ENCODE peak calls at places on chromosomes 5 and 9, in five cellular contexts. One of them, this sample, is unnamed. For H3K4me1, the result is how much of the 10 kb centered on the place peaks cover.

GRCh38 chr5:107486489-107486888 is 184.2 kb downstream of the EFNA5 start:
- DNase-seq in fibroblast of lung: peak
- DNase-seq in heart left ventricle: no peak
- DNase-seq in neural progenitor cell: no peak
- DNase-seq in cardiac muscle cell: no peak
- DNase-seq in this sample: peak

GRCh38 chr5:129591508-129592160 is 131.5 kb downstream of the ADAMTS19 start:
- DNase-seq in fibroblast of lung: no peak
- DNase-seq in heart left ventricle: no peak
- DNase-seq in neural progenitor cell: no peak
- DNase-seq in cardiac muscle cell: no peak
- DNase-seq in this sample: peak

GRCh38 chr5:37792976-37793328 is 46.9 kb downstream of the GDNF start:
- DNase-seq in fibroblast of lung: peak
- DNase-seq in heart left ventricle: no peak
- DNase-seq in neural progenitor cell: no peak
- DNase-seq in cardiac muscle cell: no peak
- DNase-seq in this sample: no peak

GRCh38 chr5:142697356-142697807 is 11.5 kb upstream of the FGF1 start:
- DNase-seq in fibroblast of lung: peak
- DNase-seq in heart left ventricle: no peak
- DNase-seq in neural progenitor cell: no peak
- DNase-seq in cardiac muscle cell: no peak
- DNase-seq in this sample: no peak

GRCh38 chr9:121662359-121662758 is 10.9 kb downstream of the DAB2IP start:
- DNase-seq in fibroblast of lung: no peak
- DNase-seq in heart left ventricle: no peak
- DNase-seq in neural progenitor cell: no peak
- DNase-seq in cardiac muscle cell: no peak
- DNase-seq in this sample: no peak

GRCh38 chr5:75028090-75028489 is 24.3 kb downstream of the GCNT4 start:
- DNase-seq in fibroblast of lung: no peak
- DNase-seq in heart left ventricle: no peak
- DNase-seq in neural progenitor cell: no peak
- DNase-seq in cardiac muscle cell: no peak
- DNase-seq in this sample: no peak

GRCh38 chr5:14767942-14768837 is 103.4 kb downstream of the ANKH start:
- DNase-seq in fibroblast of lung: no peak
- DNase-seq in heart left ventricle: no peak
- DNase-seq in neural progenitor cell: no peak
- DNase-seq in cardiac muscle cell: no peak
- DNase-seq in this sample: no peak

GRCh38 chr5:135141303-135142268 is 107.6 kb upstream of the PITX1 start:
- DNase-seq in fibroblast of lung: peak
- DNase-seq in heart left ventricle: no peak
- DNase-seq in neural progenitor cell: no peak
- DNase-seq in cardiac muscle cell: no peak
- DNase-seq in this sample: no peak

GRCh38 chr9:2039294-2040180 is 24.4 kb downstream of the SMARCA2 start:
- DNase-seq in fibroblast of lung: no peak
- DNase-seq in heart left ventricle: peak
- DNase-seq in neural progenitor cell: no peak
- DNase-seq in cardiac muscle cell: no peak
- DNase-seq in this sample: no peak

GRCh38 chr9:4366649-4367330 is 66.9 kb upstream of the GLIS3 start:
- DNase-seq in fibroblast of lung: peak
- DNase-seq in heart left ventricle: no peak
- DNase-seq in neural progenitor cell: peak
- DNase-seq in cardiac muscle cell: peak
- DNase-seq in this sample: peak

GRCh38 chr9:5557606-5558587 is 47.6 kb downstream of the PDCD1LG2 start:
- DNase-seq in fibroblast of lung: peak
- DNase-seq in heart left ventricle: no peak
- DNase-seq in neural progenitor cell: peak
- DNase-seq in cardiac muscle cell: no peak
- DNase-seq in this sample: no peak

GRCh38 chr5:176640616-176641015 is 6.7 kb upstream of the TSPAN17 start:
- DNase-seq in fibroblast of lung: no peak
- DNase-seq in heart left ventricle: no peak
- DNase-seq in neural progenitor cell: no peak
- DNase-seq in cardiac muscle cell: no peak
- DNase-seq in this sample: no peak

GRCh38 chr5:156815988-156816599 is 34.0 kb upstream of the PPP1R2B start:
- DNase-seq in fibroblast of lung: peak
- DNase-seq in heart left ventricle: peak
- DNase-seq in neural progenitor cell: peak
- DNase-seq in cardiac muscle cell: peak
- DNase-seq in this sample: no peak

GRCh38 chr9:135000647-135001245 is 83.0 kb upstream of the FCN1 start:
- DNase-seq in fibroblast of lung: peak
- DNase-seq in heart left ventricle: no peak
- DNase-seq in neural progenitor cell: peak
- DNase-seq in cardiac muscle cell: no peak
- DNase-seq in this sample: peak

GRCh38 chr5:97002983-97003382 is 67.1 kb downstream of the LNPEP start:
- DNase-seq in fibroblast of lung: peak
- DNase-seq in heart left ventricle: no peak
- DNase-seq in neural progenitor cell: no peak
- DNase-seq in cardiac muscle cell: no peak
- DNase-seq in this sample: no peak

GRCh38 chr9:110125763-110126351 is 82.1 kb downstream of the C9orf152 start:
- DNase-seq in fibroblast of lung: peak
- DNase-seq in heart left ventricle: no peak
- DNase-seq in neural progenitor cell: no peak
- DNase-seq in cardiac muscle cell: no peak
- DNase-seq in this sample: no peak

GRCh38 chr9:93958121-93958874 is 3.1 kb upstream of the BARX1 start:
- DNase-seq in fibroblast of lung: no peak
- DNase-seq in heart left ventricle: peak
- DNase-seq in neural progenitor cell: peak
- DNase-seq in cardiac muscle cell: peak
- DNase-seq in this sample: no peak

GRCh38 chr9:37876376-37876775 is 27.6 kb downstream of the SLC25A51 start:
- DNase-seq in fibroblast of lung: peak
- DNase-seq in heart left ventricle: no peak
- DNase-seq in neural progenitor cell: no peak
- DNase-seq in cardiac muscle cell: no peak
- DNase-seq in this sample: no peak

GRCh38 chr5:135551593-135552447 is 16.1 kb upstream of the NEUROG1 start:
- DNase-seq in fibroblast of lung: peak
- DNase-seq in heart left ventricle: no peak
- DNase-seq in neural progenitor cell: peak
- DNase-seq in cardiac muscle cell: peak
- DNase-seq in this sample: no peak

GRCh38 chr9:12775373-12775962 is 648 bp downstream of the LURAP1L start:
- DNase-seq in fibroblast of lung: peak
- DNase-seq in heart left ventricle: no peak
- DNase-seq in neural progenitor cell: peak
- DNase-seq in cardiac muscle cell: peak
- DNase-seq in this sample: no peak

GRCh38 chr9:108270041-108270440 is 585.7 kb downstream of the ACTL7B start:
- DNase-seq in fibroblast of lung: peak
- DNase-seq in heart left ventricle: no peak
- DNase-seq in neural progenitor cell: no peak
- DNase-seq in cardiac muscle cell: no peak
- DNase-seq in this sample: peak

GRCh38 chr5:14168139-14168792 is 25.1 kb downstream of the TRIO start:
- DNase-seq in fibroblast of lung: peak
- DNase-seq in heart left ventricle: no peak
- DNase-seq in neural progenitor cell: no peak
- DNase-seq in cardiac muscle cell: no peak
- DNase-seq in this sample: no peak

GRCh38 chr9:99472916-99473245 is 250.8 kb downstream of the SEC61B start:
- DNase-seq in fibroblast of lung: no peak
- DNase-seq in heart left ventricle: no peak
- DNase-seq in neural progenitor cell: no peak
- DNase-seq in cardiac muscle cell: no peak
- DNase-seq in this sample: no peak

GRCh38 chr9:121282309-121283071 is 14.5 kb downstream of the GSN start:
- DNase-seq in fibroblast of lung: peak
- DNase-seq in heart left ventricle: peak
- DNase-seq in neural progenitor cell: no peak
- DNase-seq in cardiac muscle cell: no peak
- DNase-seq in this sample: no peak

GRCh38 chr9:70259512-70259802 is 679 bp downstream of the SMC5 start:
- DNase-seq in fibroblast of lung: no peak
- DNase-seq in heart left ventricle: no peak
- DNase-seq in neural progenitor cell: peak
- DNase-seq in cardiac muscle cell: no peak
- DNase-seq in this sample: no peak

GRCh38 chr9:111900081-111900805 is 3.6 kb downstream of the UGCG start:
- DNase-seq in fibroblast of lung: no peak
- DNase-seq in heart left ventricle: no peak
- DNase-seq in neural progenitor cell: no peak
- DNase-seq in cardiac muscle cell: no peak
- DNase-seq in this sample: no peak

GRCh38 chr5:82404382-82404945 is 126.3 kb upstream of the RPS23 start:
- DNase-seq in fibroblast of lung: no peak
- DNase-seq in heart left ventricle: no peak
- DNase-seq in neural progenitor cell: no peak
- DNase-seq in cardiac muscle cell: no peak
- DNase-seq in this sample: no peak

GRCh38 chr5:147075187-147075586 is 159.6 kb upstream of the STK32A start:
- DNase-seq in fibroblast of lung: no peak
- DNase-seq in heart left ventricle: no peak
- DNase-seq in neural progenitor cell: no peak
- DNase-seq in cardiac muscle cell: no peak
- DNase-seq in this sample: peak

GRCh38 chr5:147068998-147069397 is 165.8 kb upstream of the STK32A start:
- DNase-seq in fibroblast of lung: no peak
- DNase-seq in heart left ventricle: no peak
- DNase-seq in neural progenitor cell: no peak
- DNase-seq in cardiac muscle cell: no peak
- DNase-seq in this sample: no peak

GRCh38 chr5:147073098-147073497 is 161.7 kb upstream of the STK32A start:
- DNase-seq in fibroblast of lung: no peak
- DNase-seq in heart left ventricle: no peak
- DNase-seq in neural progenitor cell: no peak
- DNase-seq in cardiac muscle cell: no peak
- DNase-seq in this sample: no peak

DNA sequence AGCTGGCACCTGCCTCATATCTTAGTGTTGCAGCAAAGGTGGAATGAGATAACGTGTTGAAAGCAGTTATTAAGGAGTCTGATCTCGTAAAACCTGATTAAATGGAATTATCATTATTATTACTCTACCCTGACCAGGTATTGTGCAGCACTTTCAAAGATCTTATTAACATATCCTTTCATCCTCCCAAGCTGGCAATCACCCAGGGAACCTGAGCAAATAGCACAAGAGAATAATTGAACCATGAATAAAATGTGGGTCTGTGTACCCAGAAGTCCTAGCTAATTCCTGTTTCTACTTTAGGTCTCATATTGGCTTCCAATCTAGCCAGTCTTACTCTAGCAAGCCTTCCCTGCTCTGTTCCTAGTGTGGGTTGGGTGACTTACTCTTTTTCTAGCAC is 162.2 kb upstream of the STK32A start:
- DNase-seq in fibroblast of lung: no peak
- DNase-seq in heart left ventricle: no peak
- DNase-seq in neural progenitor cell: no peak
- DNase-seq in cardiac muscle cell: no peak
- DNase-seq in this sample: no peak
- H3K27ac ChIP-seq in fibroblast of lung: no peak
- H3K27ac ChIP-seq in heart left ventricle: no peak
- H3K27ac ChIP-seq in neural progenitor cell: no peak
- H3K27ac ChIP-seq in cardiac muscle cell: no peak
- H3K27ac ChIP-seq in this sample: no peak

GRCh38 chr5:172683696-172684464 is 42.8 kb downstream of the NEURL1B start:
- DNase-seq in fibroblast of lung: no peak
- DNase-seq in heart left ventricle: no peak
- DNase-seq in neural progenitor cell: peak
- DNase-seq in cardiac muscle cell: no peak
- DNase-seq in this sample: no peak
- H3K4me1 ChIP-seq in fibroblast of lung: under half
- H3K4me1 ChIP-seq in heart left ventricle: under half
- H3K4me1 ChIP-seq in neural progenitor cell: under half
- H3K4me1 ChIP-seq in cardiac muscle cell: under half
- H3K4me1 ChIP-seq in this sample: under half

DNA sequence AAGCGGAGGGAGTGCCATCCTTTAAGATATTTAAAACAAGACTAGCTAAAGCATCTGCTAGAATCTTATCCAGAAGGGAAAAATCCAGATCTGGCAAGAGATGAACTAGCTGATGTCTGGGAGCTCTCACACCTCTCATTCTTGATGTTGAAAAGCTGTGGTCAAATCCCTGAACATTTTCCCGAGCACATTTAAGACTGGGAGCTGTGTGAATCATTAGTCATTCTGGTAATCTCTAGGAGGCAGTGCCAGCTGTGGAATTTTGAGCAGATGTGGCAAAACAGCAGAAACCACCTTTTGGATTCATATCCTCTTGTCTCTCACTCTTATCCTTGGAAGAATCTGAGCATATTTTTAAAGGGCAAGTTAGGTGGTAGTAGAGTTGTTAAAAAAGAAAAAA is 218.0 kb downstream of the MAN2A1 start:
- DNase-seq in fibroblast of lung: peak
- DNase-seq in heart left ventricle: no peak
- DNase-seq in neural progenitor cell: no peak
- DNase-seq in cardiac muscle cell: no peak
- DNase-seq in this sample: peak
- TF ChIP-seq CTCF in fibroblast of lung: no peak
- TF ChIP-seq CTCF in heart left ventricle: no peak
- TF ChIP-seq CTCF in neural progenitor cell: no peak
- TF ChIP-seq CTCF in cardiac muscle cell: no peak
- TF ChIP-seq CTCF in this sample: peak

GRCh38 chr9:86405086-86405491 is 50.9 kb upstream of the TUT7 start:
- DNase-seq in fibroblast of lung: no peak
- DNase-seq in heart left ventricle: no peak
- DNase-seq in neural progenitor cell: no peak
- DNase-seq in cardiac muscle cell: no peak
- DNase-seq in this sample: no peak

GRCh38 chr9:86407022-86407421 is 52.8 kb upstream of the TUT7 start:
- DNase-seq in fibroblast of lung: peak
- DNase-seq in heart left ventricle: no peak
- DNase-seq in neural progenitor cell: no peak
- DNase-seq in cardiac muscle cell: no peak
- DNase-seq in this sample: peak

GRCh38 chr9:86405926-86406325 is 51.7 kb upstream of the TUT7 start:
- DNase-seq in fibroblast of lung: peak
- DNase-seq in heart left ventricle: no peak
- DNase-seq in neural progenitor cell: peak
- DNase-seq in cardiac muscle cell: no peak
- DNase-seq in this sample: peak

GRCh38 chr9:86408121-86408520 is 53.9 kb upstream of the TUT7 start:
- DNase-seq in fibroblast of lung: peak
- DNase-seq in heart left ventricle: no peak
- DNase-seq in neural progenitor cell: no peak
- DNase-seq in cardiac muscle cell: no peak
- DNase-seq in this sample: peak

DNA sequence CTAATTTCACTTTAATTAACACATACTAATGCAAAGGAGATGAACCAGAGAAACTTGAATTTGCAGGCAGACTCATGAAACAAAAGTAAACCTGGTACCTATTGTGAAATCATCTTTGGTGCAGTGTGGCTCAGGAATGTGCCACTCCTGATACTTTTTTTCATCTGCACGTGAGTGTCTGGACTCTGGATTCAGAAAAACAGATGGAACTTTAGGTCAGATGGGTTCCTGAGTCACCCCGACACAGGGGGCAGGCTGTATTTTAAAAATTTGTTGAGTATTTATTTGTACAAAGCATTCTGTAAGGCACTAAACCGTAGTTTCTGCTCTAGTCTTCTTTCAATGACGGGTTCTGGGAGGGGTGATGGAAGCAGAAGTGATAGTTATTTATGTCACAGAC is 52.2 kb upstream of the TUT7 start:
- DNase-seq in fibroblast of lung: peak
- DNase-seq in heart left ventricle: no peak
- DNase-seq in neural progenitor cell: no peak
- DNase-seq in cardiac muscle cell: no peak
- DNase-seq in this sample: peak
- H3K27ac ChIP-seq in fibroblast of lung: peak
- H3K27ac ChIP-seq in heart left ventricle: peak
- H3K27ac ChIP-seq in neural progenitor cell: no peak
- H3K27ac ChIP-seq in cardiac muscle cell: no peak
- H3K27ac ChIP-seq in this sample: peak

This sample was measured in foreskin keratinocyte.